ENCODE peak calls at places on chromosomes 6 and 20, in seven cellular contexts. R, C, M, F, Y, P and S are unnamed samples.

GRCh38 chr6:16769131-16769985 is 8.1 kb upstream of the ATXN1 start:
- DNase-seq in Y (peak; percentile 93), F (peak; percentile 85), R (peak; percentile 68), M (no peak), C (no peak), P (no peak), S (no peak)

GRCh38 chr6:129893513-129894098 is 32.5 kb upstream of the TMEM244 start:
- DNase-seq in C (no peak), P (no peak), F (no peak), Y (peak; percentile 54), R (no peak), M (no peak), S (no peak)

GRCh38 chr20:36653456-36653855 is 7.5 kb upstream of the SLA2 start:
- DNase-seq in R (no peak), Y (no peak), P (no peak), C (no peak), F (no peak), M (no peak), S (no peak)

GRCh38 chr6:97068211-97068610 is 143.7 kb downstream of the KLHL32 start:
- DNase-seq in C (no peak), M (no peak), R (no peak), Y (peak; percentile 67), F (no peak), P (no peak), S (no peak)

GRCh38 chr6:43286995-43287716 is 10.9 kb upstream of the SLC22A7 start:
- DNase-seq in F (no peak), M (no peak), P (peak; percentile 23), C (peak; percentile 36), Y (no peak), R (no peak), S (no peak)

GRCh38 chr6:147664092-147664491 is 155.6 kb downstream of the SAMD5 start:
- DNase-seq in R (no peak), F (no peak), Y (no peak), M (no peak), P (no peak), C (no peak), S (no peak)

GRCh38 chr20:42277203-42277602 is 659.0 kb upstream of the CHD6 start:
- DNase-seq in C (no peak), P (no peak), Y (no peak), F (no peak), R (no peak), M (no peak), S (peak; percentile 65)

GRCh38 chr20:37925265-37926165 is 22.6 kb downstream of the VSTM2L start:
- DNase-seq in F (no peak), C (no peak), R (no peak), P (no peak), M (no peak), Y (no peak), S (no peak)

GRCh38 chr6:16436550-16436949 is 198.2 kb downstream of the GMPR start:
- DNase-seq in P (no peak), C (no peak), Y (no peak), F (no peak), R (no peak), M (no peak), S (no peak)

GRCh38 chr6:133991096-133991593 is 38.1 kb downstream of the TBPL1 start:
- DNase-seq in F (no peak), P (no peak), Y (peak; percentile 71), M (no peak), R (no peak), C (no peak), S (no peak)

GRCh38 chr20:2114560-2114959 is 12.9 kb downstream of the STK35 start:
- DNase-seq in Y (no peak), P (no peak), C (no peak), M (no peak), F (no peak), R (no peak), S (no peak)

GRCh38 chr6:31826793-31827285 is 699 bp upstream of the HSPA1B start:
- DNase-seq in C (peak; percentile 97), M (peak; percentile 84), P (peak; percentile 90), R (peak; percentile 92), Y (peak; percentile 96), F (peak; percentile 87), S (peak; percentile 64)

GRCh38 chr6:79632580-79632979 is 1.5 kb downstream of the SH3BGRL2 start:
- DNase-seq in F (no peak), R (no peak), Y (no peak), C (no peak), P (no peak), M (no peak), S (no peak)

GRCh38 chr20:50645253-50646068 is 45.9 kb downstream of the RIPOR3 start:
- DNase-seq in C (peak; percentile 96), R (peak; percentile 87), P (no peak), F (peak; percentile 97), M (peak; percentile 38), Y (peak; percentile 99), S (no peak)

GRCh38 chr6:35016417-35017221 is 124.5 kb downstream of the TCP11 start:
- DNase-seq in Y (peak; percentile 55), C (no peak), M (no peak), R (peak; percentile 36), P (no peak), F (no peak), S (no peak)

GRCh38 chr6:41651962-41652657 is 13.8 kb downstream of the MDFI start:
- DNase-seq in Y (no peak), R (no peak), C (peak; percentile 51), M (no peak), P (peak; percentile 61), F (no peak), S (no peak)

GRCh38 chr6:3228791-3229565 is 1.5 kb upstream of the TUBB2B start:
- DNase-seq in P (no peak), M (no peak), R (no peak), Y (no peak), F (no peak), C (peak; percentile 76), S (no peak)

GRCh38 chr20:35039146-35039545 is 53.5 kb downstream of the TRPC4AP start:
- DNase-seq in C (no peak), M (no peak), P (no peak), R (peak; percentile 83), Y (no peak), F (no peak), S (no peak)

GRCh38 chr6:54003316-54003715 is 107.9 kb upstream of the MLIP start:
- DNase-seq in C (no peak), M (no peak), P (no peak), R (no peak), F (no peak), Y (no peak), S (no peak)

DNA sequence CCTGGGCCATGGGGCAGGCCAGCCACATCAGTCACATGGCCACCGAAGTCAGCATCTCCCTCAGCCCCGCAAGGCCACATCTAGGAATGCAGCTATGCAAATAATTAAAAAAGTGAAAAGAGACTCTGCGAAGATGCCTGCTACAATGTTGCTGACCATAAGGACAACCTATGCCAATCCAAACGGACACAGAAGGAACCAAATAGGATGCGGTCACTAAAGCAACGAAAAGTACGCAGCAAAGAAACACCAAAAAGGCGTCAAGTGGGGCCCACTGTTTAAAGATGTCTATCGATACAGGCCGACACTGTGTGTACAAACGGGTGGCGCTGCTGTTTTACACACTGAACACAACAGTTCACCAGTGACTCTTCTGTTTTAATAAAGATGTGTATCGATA is 56.4 kb downstream of the TAF4 start:
- DNase-seq in P (no peak), C (no peak), M (no peak), R (no peak), F (no peak), Y (no peak), S (no peak)
- H3K27ac ChIP-seq in P (no peak overlapping the region), C (no peak overlapping the region), M (no peak overlapping the region), R (no peak overlapping the region), F (no peak overlapping the region), Y (no peak overlapping the region), S (no peak overlapping the region)

GRCh38 chr6:56668158-56668557 is 25.5 kb upstream of the DST start:
- DNase-seq in R (no peak), P (no peak), C (no peak), Y (no peak), F (no peak), M (no peak), S (no peak)

GRCh38 chr6:56669585-56669984 is 26.9 kb upstream of the DST start:
- DNase-seq in C (no peak), R (no peak), F (no peak), M (no peak), P (no peak), Y (no peak), S (no peak)

GRCh38 chr6:56671160-56671559 is 28.5 kb upstream of the DST start:
- DNase-seq in R (no peak), M (no peak), P (no peak), Y (no peak), F (no peak), C (no peak), S (no peak)

GRCh38 chr6:56667336-56667735 is 24.6 kb upstream of the DST start:
- DNase-seq in R (no peak), P (no peak), Y (no peak), C (no peak), M (no peak), F (no peak), S (no peak)

GRCh38 chr6:56669041-56669440 is 26.4 kb upstream of the DST start:
- DNase-seq in R (no peak), F (no peak), C (no peak), M (no peak), P (no peak), Y (no peak), S (no peak)
- H3K27ac ChIP-seq in R (no peak overlapping the region), F (no peak overlapping the region), C (no peak overlapping the region), M (no peak overlapping the region), P (no peak overlapping the region), Y (no peak overlapping the region), S (peak overlapping the region; percentile 87)

GRCh38 chr6:142414462-142414861 is 112.7 kb downstream of the ADGRG6 start:
- DNase-seq in M (no peak), P (no peak), C (no peak), F (peak; percentile 48), R (no peak), Y (no peak), S (no peak)

GRCh38 chr6:142413111-142413510 is 111.3 kb downstream of the ADGRG6 start:
- DNase-seq in P (no peak), M (no peak), C (no peak), Y (no peak), R (no peak), F (no peak), S (no peak)

GRCh38 chr6:142419071-142419470 is 117.3 kb downstream of the ADGRG6 start:
- DNase-seq in C (no peak), R (no peak), M (no peak), F (no peak), P (no peak), Y (no peak), S (no peak)

GRCh38 chr6:142417331-142417750 is 115.5 kb downstream of the ADGRG6 start:
- DNase-seq in R (no peak), C (no peak), Y (no peak), F (no peak), P (no peak), M (no peak), S (no peak)

GRCh38 chr6:142416179-142416578 is 114.4 kb downstream of the ADGRG6 start:
- DNase-seq in F (no peak), C (no peak), M (no peak), P (no peak), Y (peak; percentile 96), R (peak; percentile 4), S (no peak)
- H3K27ac ChIP-seq in F (no peak overlapping the region), C (no peak overlapping the region), M (no peak overlapping the region), P (no peak overlapping the region), Y (no peak overlapping the region), R (no peak overlapping the region), S (no peak overlapping the region)

DNA sequence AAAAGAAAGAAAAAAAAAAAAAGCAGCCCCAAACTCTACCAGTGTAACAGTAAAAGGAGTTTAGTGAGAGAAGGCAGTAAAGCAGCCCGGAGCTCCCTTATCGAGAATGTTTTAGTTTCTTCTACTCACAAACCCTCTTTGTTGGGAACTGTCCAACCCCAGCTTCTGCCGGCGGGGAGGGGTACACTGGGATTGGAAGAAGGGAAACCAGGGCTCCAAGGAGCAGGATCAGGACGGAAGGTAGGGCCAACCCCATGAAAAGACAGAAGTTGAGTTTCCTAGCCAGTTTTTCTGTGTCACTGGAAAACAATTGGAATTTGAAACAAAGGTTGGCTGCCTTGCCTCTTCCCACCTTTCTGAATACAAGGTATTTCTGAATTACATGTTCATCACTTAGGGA is 66.0 kb downstream of the KIZ start:
- DNase-seq in C (no peak), M (no peak), R (no peak), P (no peak), Y (peak; percentile 62), F (no peak), S (no peak)
- H3K27ac ChIP-seq in C (no peak overlapping the region), M (no peak overlapping the region), R (no peak overlapping the region), P (no peak overlapping the region), Y (no peak overlapping the region), F (no peak overlapping the region), S (no peak overlapping the region)